ENCODE peak calls at places on chromosome 2, in four cellular contexts. One of them, this sample, is unnamed. For H3K9me3, the result is how much of the 10 kb centered on the place peaks cover.

GRCh38 chr2:174675615-174676014 is 78.0 kb upstream of the WIPF1 start:
- DNase-seq in endothelial cell of umbilical vein: no peak
- DNase-seq in neuronal stem cell: no peak
- DNase-seq in fibroblast of lung: no peak
- DNase-seq in this sample: no peak

GRCh38 chr2:68620762-68621161 is 22.6 kb upstream of the PROKR1 start:
- DNase-seq in endothelial cell of umbilical vein: no peak
- DNase-seq in neuronal stem cell: no peak
- DNase-seq in fibroblast of lung: no peak
- DNase-seq in this sample: no peak

GRCh38 chr2:43939695-43940094 is 56.1 kb downstream of the LRPPRC start:
- DNase-seq in endothelial cell of umbilical vein: no peak
- DNase-seq in neuronal stem cell: no peak
- DNase-seq in fibroblast of lung: no peak
- DNase-seq in this sample: no peak

GRCh38 chr2:120397362-120397811 is 51.5 kb downstream of the INHBB start:
- DNase-seq in endothelial cell of umbilical vein: no peak
- DNase-seq in neuronal stem cell: no peak
- DNase-seq in fibroblast of lung: peak
- DNase-seq in this sample: no peak

GRCh38 chr2:188474316-188474715 is 182.6 kb downstream of the GULP1 start:
- DNase-seq in endothelial cell of umbilical vein: no peak
- DNase-seq in neuronal stem cell: no peak
- DNase-seq in fibroblast of lung: no peak
- DNase-seq in this sample: no peak

GRCh38 chr2:124437811-124438210 is 412.7 kb downstream of the CNTNAP5 start:
- DNase-seq in endothelial cell of umbilical vein: no peak
- DNase-seq in neuronal stem cell: peak
- DNase-seq in fibroblast of lung: no peak
- DNase-seq in this sample: no peak

GRCh38 chr2:121297217-121297830 is 12.3 kb upstream of the TFCP2L1 start:
- DNase-seq in endothelial cell of umbilical vein: peak
- DNase-seq in neuronal stem cell: no peak
- DNase-seq in fibroblast of lung: peak
- DNase-seq in this sample: no peak

GRCh38 chr2:88599527-88599926 is 27.7 kb downstream of the EIF2AK3 start:
- DNase-seq in endothelial cell of umbilical vein: no peak
- DNase-seq in neuronal stem cell: no peak
- DNase-seq in fibroblast of lung: no peak
- DNase-seq in this sample: no peak

GRCh38 chr2:6808426-6808825 is 57.3 kb downstream of the CMPK2 start:
- DNase-seq in endothelial cell of umbilical vein: no peak
- DNase-seq in neuronal stem cell: no peak
- DNase-seq in fibroblast of lung: no peak
- DNase-seq in this sample: no peak

GRCh38 chr2:43345391-43345813 is 119.0 kb upstream of the ZFP36L2 start:
- DNase-seq in endothelial cell of umbilical vein: peak
- DNase-seq in neuronal stem cell: no peak
- DNase-seq in fibroblast of lung: peak
- DNase-seq in this sample: no peak

GRCh38 chr2:133508546-133509165 is 59.6 kb downstream of the NCKAP5 start:
- DNase-seq in endothelial cell of umbilical vein: no peak
- DNase-seq in neuronal stem cell: no peak
- DNase-seq in fibroblast of lung: no peak
- DNase-seq in this sample: no peak

GRCh38 chr2:45990131-45990530 is 307.1 kb upstream of the EPAS1 start:
- DNase-seq in endothelial cell of umbilical vein: no peak
- DNase-seq in neuronal stem cell: no peak
- DNase-seq in fibroblast of lung: no peak
- DNase-seq in this sample: no peak

GRCh38 chr2:176324862-176325261 is 55.6 kb downstream of the MTX2 start:
- DNase-seq in endothelial cell of umbilical vein: no peak
- DNase-seq in neuronal stem cell: no peak
- DNase-seq in fibroblast of lung: no peak
- DNase-seq in this sample: no peak

GRCh38 chr2:200905618-200906296 is 16.6 kb downstream of the NIF3L1 start:
- DNase-seq in endothelial cell of umbilical vein: peak
- DNase-seq in neuronal stem cell: no peak
- DNase-seq in fibroblast of lung: peak
- DNase-seq in this sample: no peak

GRCh38 chr2:664063-664462 is 13.1 kb downstream of the TMEM18 start:
- DNase-seq in endothelial cell of umbilical vein: no peak
- DNase-seq in neuronal stem cell: no peak
- DNase-seq in fibroblast of lung: no peak
- DNase-seq in this sample: no peak

GRCh38 chr2:226733927-226734564 is 65.6 kb downstream of the IRS1 start:
- DNase-seq in endothelial cell of umbilical vein: no peak
- DNase-seq in neuronal stem cell: no peak
- DNase-seq in fibroblast of lung: no peak
- DNase-seq in this sample: no peak

GRCh38 chr2:226661789-226662545 is 137.7 kb downstream of the IRS1 start:
- DNase-seq in endothelial cell of umbilical vein: no peak
- DNase-seq in neuronal stem cell: no peak
- DNase-seq in fibroblast of lung: peak
- DNase-seq in this sample: no peak

GRCh38 chr2:217902281-217903141 is 100.3 kb downstream of the TNS1 start:
- DNase-seq in endothelial cell of umbilical vein: peak
- DNase-seq in neuronal stem cell: no peak
- DNase-seq in fibroblast of lung: peak
- DNase-seq in this sample: no peak

GRCh38 chr2:47309952-47310800 is 92.8 kb upstream of the MSH2 start:
- DNase-seq in endothelial cell of umbilical vein: no peak
- DNase-seq in neuronal stem cell: no peak
- DNase-seq in fibroblast of lung: peak
- DNase-seq in this sample: peak

GRCh38 chr2:45845058-45845457 is 193.6 kb downstream of the PRKCE start:
- DNase-seq in endothelial cell of umbilical vein: no peak
- DNase-seq in neuronal stem cell: no peak
- DNase-seq in fibroblast of lung: no peak
- DNase-seq in this sample: no peak

GRCh38 chr2:9327873-9328352 is 95.4 kb downstream of the ITGB1BP1 start:
- DNase-seq in endothelial cell of umbilical vein: peak
- DNase-seq in neuronal stem cell: no peak
- DNase-seq in fibroblast of lung: no peak
- DNase-seq in this sample: no peak

GRCh38 chr2:128451084-128451483 is 132.4 kb upstream of the HS6ST1 start:
- DNase-seq in endothelial cell of umbilical vein: no peak
- DNase-seq in neuronal stem cell: no peak
- DNase-seq in fibroblast of lung: no peak
- DNase-seq in this sample: no peak

GRCh38 chr2:96549967-96550786 is 13.6 kb downstream of the ARID5A start:
- DNase-seq in endothelial cell of umbilical vein: no peak
- DNase-seq in neuronal stem cell: peak
- DNase-seq in fibroblast of lung: no peak
- DNase-seq in this sample: no peak

GRCh38 chr2:241317391-241317790 is 1.7 kb downstream of the SEPTIN2 start:
- DNase-seq in endothelial cell of umbilical vein: no peak
- DNase-seq in neuronal stem cell: no peak
- DNase-seq in fibroblast of lung: no peak
- DNase-seq in this sample: no peak

GRCh38 chr2:206983156-206983875 is 44.0 kb downstream of the CPO start:
- DNase-seq in endothelial cell of umbilical vein: no peak
- DNase-seq in neuronal stem cell: no peak
- DNase-seq in fibroblast of lung: peak
- DNase-seq in this sample: no peak

GRCh38 chr2:48310581-48310980 is 219.4 kb upstream of the STON1 start:
- DNase-seq in endothelial cell of umbilical vein: no peak
- DNase-seq in neuronal stem cell: no peak
- DNase-seq in fibroblast of lung: no peak
- DNase-seq in this sample: no peak

GRCh38 chr2:44033947-44034346 is 38.2 kb upstream of the LRPPRC start:
- DNase-seq in endothelial cell of umbilical vein: no peak
- DNase-seq in neuronal stem cell: no peak
- DNase-seq in fibroblast of lung: no peak
- DNase-seq in this sample: no peak

DNA sequence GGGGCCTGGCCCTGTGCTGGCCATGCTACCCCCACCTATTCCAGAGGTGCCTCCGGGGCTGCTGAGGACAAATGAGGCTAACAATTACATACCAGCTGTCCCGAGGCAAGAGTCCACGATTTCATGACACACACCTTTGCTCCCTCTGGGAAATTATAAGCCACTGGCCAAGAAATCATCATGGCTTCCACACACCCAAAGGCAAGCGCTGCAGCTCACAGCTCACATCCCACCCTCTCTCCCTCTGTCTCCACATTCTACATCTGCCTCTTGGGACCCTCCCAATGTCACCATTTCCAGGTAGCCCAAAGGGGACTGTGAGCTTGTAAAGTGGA is 134.4 kb downstream of the HDAC4 start:
- DNase-seq in endothelial cell of umbilical vein: no peak
- DNase-seq in neuronal stem cell: no peak
- DNase-seq in fibroblast of lung: no peak
- DNase-seq in this sample: no peak
- H3K9ac ChIP-seq in endothelial cell of umbilical vein: no peak
- H3K9ac ChIP-seq in neuronal stem cell: peak
- H3K9ac ChIP-seq in fibroblast of lung: no peak
- H3K9ac ChIP-seq in this sample: no peak

DNA sequence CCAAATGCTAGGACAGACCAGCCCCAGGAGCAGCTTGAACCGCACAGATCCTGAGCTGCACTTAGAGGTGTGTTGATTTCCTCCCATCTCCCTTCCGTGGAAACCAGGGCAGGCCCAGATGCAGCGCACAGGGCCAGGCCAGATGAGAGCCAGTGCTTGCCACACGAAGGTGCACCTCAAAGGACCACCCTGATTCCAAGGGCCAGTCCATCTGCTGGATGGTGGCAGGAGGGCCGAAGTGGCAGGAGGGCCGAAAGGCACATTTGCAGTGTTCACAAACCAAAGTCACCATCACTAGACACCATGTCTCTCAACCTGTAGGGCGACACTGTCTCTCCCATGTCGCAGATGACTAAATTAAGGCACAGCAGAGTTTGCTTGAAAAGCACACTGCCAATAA is 370.7 kb upstream of the MYT1L start:
- DNase-seq in endothelial cell of umbilical vein: no peak
- DNase-seq in neuronal stem cell: no peak
- DNase-seq in fibroblast of lung: no peak
- DNase-seq in this sample: no peak
- H3K9me3 ChIP-seq in endothelial cell of umbilical vein: under half
- H3K9me3 ChIP-seq in neuronal stem cell: under half
- H3K9me3 ChIP-seq in fibroblast of lung: under half
- H3K9me3 ChIP-seq in this sample: under half

DNA sequence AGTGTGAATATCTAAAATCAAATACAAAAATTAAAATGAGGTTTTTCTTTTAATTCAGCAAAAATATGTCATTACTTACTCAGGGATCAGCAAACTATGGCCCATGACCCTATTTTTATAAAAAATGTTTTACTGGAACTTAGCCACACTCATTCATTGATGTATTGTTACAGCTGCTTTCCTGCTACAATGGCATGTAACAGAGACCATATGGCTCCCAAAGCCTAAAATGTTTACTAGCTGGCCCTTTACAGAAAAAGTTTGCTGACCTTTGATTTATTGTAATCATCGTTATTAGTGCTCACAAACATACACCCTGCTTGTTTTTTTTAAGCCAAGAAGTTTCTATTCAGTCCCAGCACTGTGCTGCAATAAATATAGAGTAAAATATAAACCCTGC is 120.3 kb downstream of the PLA2R1 start:
- DNase-seq in endothelial cell of umbilical vein: peak
- DNase-seq in neuronal stem cell: no peak
- DNase-seq in fibroblast of lung: no peak
- DNase-seq in this sample: no peak
- H3K27ac ChIP-seq in endothelial cell of umbilical vein: peak
- H3K27ac ChIP-seq in neuronal stem cell: no peak
- H3K27ac ChIP-seq in fibroblast of lung: no peak
- H3K27ac ChIP-seq in this sample: no peak

DNA sequence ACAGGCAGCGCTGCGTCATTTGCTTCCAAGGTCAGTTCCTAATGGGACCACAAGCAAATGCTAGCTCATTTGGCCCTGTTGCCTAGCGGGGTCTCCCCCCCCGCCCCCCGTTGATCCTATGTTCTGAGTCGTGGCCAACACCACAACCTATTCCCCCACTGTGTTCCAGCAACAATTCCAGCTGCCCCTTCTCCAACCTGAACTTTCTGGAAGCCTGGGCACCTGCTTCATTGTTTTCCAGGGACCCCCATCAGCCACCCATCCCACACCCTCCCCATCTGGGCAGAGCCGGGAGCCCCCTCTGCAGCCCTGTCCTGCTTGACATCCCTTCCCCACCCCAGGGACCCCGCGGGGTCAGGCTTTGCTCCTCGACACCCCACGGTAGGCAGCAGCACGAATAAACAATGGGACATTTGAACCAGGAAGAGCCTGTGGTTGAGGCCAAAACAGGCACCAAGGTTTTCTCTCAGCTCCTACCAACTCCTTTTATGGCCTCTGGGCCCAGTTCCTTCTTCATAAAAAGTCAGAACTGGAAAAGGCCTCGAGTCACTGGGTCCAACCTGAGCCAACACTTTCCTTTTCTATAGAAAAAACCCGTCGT is 20.5 kb downstream of the TEX44 start:
- DNase-seq in endothelial cell of umbilical vein: no peak
- DNase-seq in neuronal stem cell: no peak
- DNase-seq in fibroblast of lung: no peak
- DNase-seq in this sample: no peak
- H3K9ac ChIP-seq in endothelial cell of umbilical vein: peak
- H3K9ac ChIP-seq in neuronal stem cell: no peak
- H3K9ac ChIP-seq in fibroblast of lung: peak
- H3K9ac ChIP-seq in this sample: no peak

GRCh38 chr2:2021995-2022394 is 277.7 kb upstream of the PXDN start:
- DNase-seq in endothelial cell of umbilical vein: no peak
- DNase-seq in neuronal stem cell: no peak
- DNase-seq in fibroblast of lung: no peak
- DNase-seq in this sample: no peak
- H3K9me3 ChIP-seq in endothelial cell of umbilical vein: under half
- H3K9me3 ChIP-seq in neuronal stem cell: under half
- H3K9me3 ChIP-seq in fibroblast of lung: under half
- H3K9me3 ChIP-seq in this sample: under half

DNA sequence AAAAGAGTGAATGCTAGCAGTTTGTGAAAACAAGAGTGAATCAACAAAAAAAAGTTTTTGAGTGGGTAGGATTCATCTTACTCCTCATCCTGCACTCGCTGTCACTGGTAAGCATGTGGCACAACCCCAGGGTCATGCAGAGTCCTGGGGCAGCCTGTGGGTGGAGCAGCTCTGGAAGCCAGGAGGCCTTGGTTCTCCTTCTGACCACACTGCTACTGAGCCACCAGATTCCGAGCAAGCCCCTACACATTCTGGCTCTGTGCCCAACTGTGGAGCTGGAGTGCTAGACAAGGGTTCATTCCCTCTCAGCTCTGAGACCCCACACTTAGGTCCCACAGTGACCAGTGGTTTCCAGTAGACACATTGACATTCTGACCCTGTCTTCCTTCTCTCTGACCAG is 670.6 kb downstream of the BCL11A start:
- DNase-seq in endothelial cell of umbilical vein: no peak
- DNase-seq in neuronal stem cell: no peak
- DNase-seq in fibroblast of lung: no peak
- DNase-seq in this sample: no peak
- H3K27ac ChIP-seq in endothelial cell of umbilical vein: no peak
- H3K27ac ChIP-seq in neuronal stem cell: no peak
- H3K27ac ChIP-seq in fibroblast of lung: no peak
- H3K27ac ChIP-seq in this sample: no peak